ENCODE peak calls at places on chromosomes 4 and X, in five cellular contexts. W, H, I, D and K are unnamed samples.

GRCh38 chr4:152651473-152652060 is 28.2 kb downstream of the TMEM154 start:
- ATAC-seq in W (no peak), D (no peak), I (no peak), H (no peak), K (no peak)

GRCh38 chr4:139315221-139315675 is 13.0 kb upstream of the NDUFC1 start:
- ATAC-seq in W (no peak), I (peak; percentile 24), D (peak; percentile 53), H (peak; percentile 21), K (no peak)

GRCh38 chr4:42906906-42907774 is 14.6 kb downstream of the GRXCR1 start:
- ATAC-seq in H (no peak), I (no peak), D (no peak), W (no peak), K (no peak)

GRCh38 chr4:98779021-98779420 is 120.6 kb upstream of the TSPAN5 start:
- ATAC-seq in D (no peak), H (no peak), I (no peak), W (no peak), K (no peak)

GRCh38 chr4:38281416-38282071 is 321.3 kb downstream of the PTTG2 start:
- ATAC-seq in I (peak; percentile 40), H (no peak), W (no peak), D (no peak), K (peak; percentile 43)

GRCh38 chr4:82584921-82585320 is 23.1 kb upstream of the TMEM150C start:
- ATAC-seq in I (no peak), D (peak; percentile 57), H (no peak), W (no peak), K (no peak)

GRCh38 chr4:88212253-88212561 is 53.8 kb upstream of the ABCG2 start:
- ATAC-seq in H (peak; percentile 30), D (peak; percentile 40), I (no peak), W (peak; percentile 38), K (no peak)

GRCh38 chr4:113181289-113182007 is 132.0 kb downstream of the ANK2 start:
- ATAC-seq in D (peak; percentile 57), I (no peak), W (no peak), H (no peak), K (no peak)

GRCh38 chr4:91037951-91038350 is 910.8 kb downstream of the CCSER1 start:
- ATAC-seq in D (no peak), I (no peak), W (no peak), H (no peak), K (no peak)
- TF ChIP-seq POLR2AphosphoS5 in D (no peak), I (no peak), W (no peak), H (no peak), K (no peak)

DNA sequence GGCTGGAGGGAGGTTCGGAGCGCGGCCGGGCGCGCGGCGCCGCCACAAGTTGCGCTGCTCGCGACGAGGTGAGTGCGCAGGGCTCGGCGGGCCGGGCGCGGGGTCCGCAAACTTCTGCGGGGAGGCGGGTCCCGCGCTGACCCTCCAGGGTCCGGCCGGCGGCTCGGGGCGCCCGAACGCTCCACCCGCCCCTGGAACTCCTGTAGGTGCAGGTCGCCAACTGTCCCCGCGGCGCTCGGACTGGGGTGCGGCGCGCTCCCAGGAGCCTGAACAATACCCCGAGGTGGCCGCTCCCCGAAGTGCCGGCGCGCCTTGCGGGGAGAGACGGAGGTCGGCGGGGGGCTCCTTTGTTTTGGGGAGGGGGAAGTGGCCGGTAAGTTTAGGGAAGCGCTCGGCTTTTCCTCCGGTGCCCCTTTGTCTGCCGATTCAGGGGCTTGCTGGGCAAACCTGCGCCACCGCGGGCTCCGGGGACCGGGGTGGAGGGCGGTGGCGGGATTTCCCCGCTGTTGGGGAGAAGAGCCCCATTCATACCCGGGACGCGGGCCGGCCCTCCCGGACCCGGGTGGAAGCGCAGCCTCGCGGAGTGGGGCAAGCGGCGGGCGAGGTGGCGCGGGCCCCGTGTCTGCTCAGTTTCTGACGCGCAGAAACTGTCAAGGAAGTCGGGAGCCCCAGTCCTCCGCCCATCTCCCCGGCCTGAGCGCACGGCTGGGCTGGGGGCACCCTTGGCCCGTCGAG is 689 bp downstream of the TBL1X start:
- ATAC-seq in H (peak; percentile 35), W (peak; percentile 19), D (peak; percentile 6), I (peak; percentile 12), K (no peak)
- H3K4me3 ChIP-seq in H (peak overlapping the region; percentile 56), W (peak overlapping the region; percentile 63), D (peak overlapping the region; percentile 57), I (peak overlapping the region; percentile 68), K (peak overlapping the region; percentile 76)

DNA sequence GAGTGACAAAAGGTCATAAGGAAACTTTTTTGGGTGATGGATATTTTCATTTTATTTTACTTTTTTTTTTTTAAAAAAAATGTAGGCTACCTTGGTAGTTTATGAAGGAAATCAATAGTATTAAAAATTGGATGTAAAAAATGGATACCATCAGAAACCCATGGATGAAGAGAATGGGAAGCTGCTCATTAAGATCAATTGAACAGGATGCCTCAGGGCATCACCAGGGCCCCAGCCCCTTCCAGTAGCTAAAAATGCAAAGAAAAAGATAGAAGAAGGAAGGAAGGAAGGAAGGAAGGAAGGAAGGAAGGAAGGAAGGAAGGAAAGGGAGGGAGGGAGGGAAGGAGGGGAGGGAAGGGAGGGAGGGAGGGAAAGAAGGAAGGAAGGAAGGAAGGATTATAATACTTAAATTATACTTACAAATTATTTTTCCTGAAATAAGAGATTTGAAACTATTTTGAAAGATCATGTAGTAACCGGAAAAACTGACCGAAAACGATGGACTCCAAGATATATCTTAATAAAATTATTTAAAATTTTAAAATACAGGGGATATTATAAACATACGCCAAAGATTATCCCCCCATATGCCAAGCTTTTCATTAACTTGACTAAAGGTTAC is 24.1 kb downstream of the OSTC start:
- ATAC-seq in H (no peak), W (no peak), I (no peak), D (no peak), K (no peak)
- H3K27ac ChIP-seq in H (no peak overlapping the region), W (no peak overlapping the region), I (no peak overlapping the region), D (no peak overlapping the region), K (no peak overlapping the region)

GRCh38 chr4:55127521-55127920 is 2.1 kb upstream of the KDR start:
- ATAC-seq in I (no peak), W (no peak), D (no peak), H (no peak), K (no peak)

GRCh38 chr4:55127053-55127452 is 1.7 kb upstream of the KDR start:
- ATAC-seq in D (no peak), H (no peak), I (no peak), W (no peak), K (no peak)

GRCh38 chr4:55124337-55125076 is 888 bp downstream of the KDR start:
- ATAC-seq in H (no peak), D (peak; percentile 60), I (no peak), W (no peak), K (peak; percentile 17)

GRCh38 chr4:55125087-55125721 is at the start of gene KDR:
- ATAC-seq in D (peak; percentile 90), I (peak; percentile 80), W (no peak), H (peak; percentile 85), K (peak; percentile 83)

DNA sequence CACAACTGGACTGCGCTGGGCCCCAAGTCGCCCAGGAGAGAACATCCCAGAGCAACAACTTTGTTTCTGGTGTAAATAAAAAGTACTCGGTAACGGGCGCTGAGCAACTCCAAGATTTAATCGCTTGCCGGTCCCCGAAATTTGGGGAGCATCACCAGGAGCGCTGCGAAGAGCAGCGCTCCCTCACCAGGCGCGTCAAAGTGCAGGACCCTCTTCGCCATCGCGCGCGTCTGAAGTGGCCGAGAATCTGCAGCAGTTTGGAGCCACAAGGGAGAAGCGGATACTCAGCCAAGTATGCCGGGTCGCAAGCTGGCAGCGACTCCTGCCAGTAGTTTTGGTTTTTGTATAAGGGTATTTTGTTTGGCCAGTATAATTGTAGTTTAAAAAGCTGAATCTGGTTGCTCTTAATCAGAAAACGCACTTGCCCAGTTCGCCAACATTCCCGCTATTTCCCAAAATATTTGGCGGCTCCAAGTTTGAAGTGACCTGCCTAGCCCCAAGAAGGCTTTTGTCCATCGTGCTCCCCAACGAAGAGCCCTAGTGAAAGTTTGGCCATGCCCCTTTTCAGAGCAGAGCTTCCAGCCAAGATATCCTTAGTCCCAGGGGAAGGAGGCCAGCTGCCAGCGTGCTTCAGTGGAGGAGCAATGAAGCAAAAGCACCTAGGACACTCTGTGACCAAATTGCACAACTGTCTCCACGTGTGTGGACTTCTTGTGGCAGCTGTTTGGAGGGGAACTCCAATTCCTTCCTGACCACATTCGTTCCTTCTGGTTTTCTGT is 557 bp upstream of the KDR start:
- ATAC-seq in I (no peak), H (no peak), W (no peak), D (peak; percentile 56), K (peak; percentile 55)
- TF ChIP-seq POLR2AphosphoS5 in I (no peak), H (no peak), W (no peak), D (peak; percentile 58), K (no peak)

DNA sequence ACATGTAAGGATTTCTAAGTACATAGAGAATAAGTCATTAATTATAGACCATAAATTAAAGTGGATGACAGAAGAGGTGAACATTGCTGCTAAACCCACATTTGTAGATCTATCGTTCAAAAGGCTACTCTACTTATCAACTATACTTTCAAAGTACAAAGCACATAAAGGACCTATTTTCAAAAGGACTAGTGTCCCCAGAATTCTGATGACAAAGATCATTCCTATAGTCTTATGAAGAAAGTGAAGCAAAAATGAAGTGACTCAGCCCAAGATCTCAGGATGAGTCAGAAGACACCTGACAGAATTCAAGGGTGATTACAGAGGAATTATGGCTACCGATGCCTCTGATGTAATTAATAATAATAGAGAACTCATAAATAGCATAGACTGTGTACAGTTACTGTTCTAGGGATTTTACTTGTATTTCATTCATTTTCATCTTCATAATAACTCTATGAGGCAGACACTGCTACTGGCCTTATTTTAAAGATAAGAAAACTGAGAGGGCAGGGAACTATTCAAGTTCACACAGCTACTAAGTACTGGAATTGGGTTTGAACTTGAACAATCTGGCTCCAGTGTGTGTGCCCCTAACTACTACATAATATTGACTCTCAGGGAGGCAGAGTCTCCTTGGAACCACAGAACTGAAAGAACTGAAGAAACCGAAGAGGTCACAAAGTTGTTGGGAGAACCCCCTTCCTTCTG is 17.1 kb downstream of the USP46 start:
- ATAC-seq in H (no peak), I (no peak), D (no peak), W (peak; percentile 80), K (no peak)
- H3K4me3 ChIP-seq in H (no peak overlapping the region), I (no peak overlapping the region), D (no peak overlapping the region), W (peak overlapping the region; percentile 36), K (no peak overlapping the region)

DNA sequence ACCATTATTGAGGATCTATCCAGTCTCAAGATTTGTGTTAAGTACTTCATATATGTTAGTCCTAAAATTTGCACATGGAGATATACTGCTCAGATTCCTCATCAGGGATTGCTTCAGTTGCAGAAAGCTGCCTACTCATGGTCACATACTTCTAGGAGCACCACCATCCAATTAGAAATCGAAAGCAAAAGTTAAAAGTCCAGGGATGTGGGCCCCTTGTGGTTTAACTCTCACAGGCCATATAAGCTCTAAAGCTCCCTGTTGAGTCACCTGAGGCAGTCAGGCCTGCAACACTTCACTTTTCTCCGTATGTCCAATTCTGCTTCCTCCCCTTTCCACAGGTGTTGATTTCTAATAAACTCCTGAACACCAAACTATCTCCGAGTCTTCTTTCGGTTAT is 84.2 kb downstream of the CNOT6L start:
- ATAC-seq in I (peak; percentile 100), D (peak; percentile 91), H (peak; percentile 81), W (peak; percentile 52), K (no peak)
- H3K27ac ChIP-seq in I (peak overlapping the region; percentile 56), D (no peak overlapping the region), H (no peak overlapping the region), W (no peak overlapping the region), K (no peak overlapping the region)